ENCODE peak calls at places on chromosomes 3 and 15, in eight cellular contexts. One of them, this sample, is unnamed.

GRCh38 chr3:159727506-159727905 is 261.1 kb upstream of the IL12A start:
- DNase-seq in suprapubic skin: no peak
- DNase-seq in HCT116: no peak
- DNase-seq in neural progenitor cell: no peak
- DNase-seq in neural crest cell: no peak
- DNase-seq in BE2C: no peak
- DNase-seq in PC-3: peak
- DNase-seq in lower lobe of right lung: no peak
- DNase-seq in this sample: no peak

GRCh38 chr3:126971891-126972351 is 11.0 kb upstream of the PLXNA1 start:
- DNase-seq in suprapubic skin: no peak
- DNase-seq in HCT116: no peak
- DNase-seq in neural progenitor cell: peak
- DNase-seq in neural crest cell: peak
- DNase-seq in BE2C: peak
- DNase-seq in PC-3: no peak
- DNase-seq in lower lobe of right lung: peak
- DNase-seq in this sample: no peak

GRCh38 chr3:138933981-138934691 is 12.8 kb downstream of the FOXL2 start:
- DNase-seq in suprapubic skin: no peak
- DNase-seq in HCT116: no peak
- DNase-seq in neural progenitor cell: no peak
- DNase-seq in neural crest cell: no peak
- DNase-seq in BE2C: no peak
- DNase-seq in PC-3: no peak
- DNase-seq in lower lobe of right lung: no peak
- DNase-seq in this sample: no peak

GRCh38 chr15:55721554-55722185 is 21.3 kb downstream of the PRTG start:
- DNase-seq in suprapubic skin: no peak
- DNase-seq in HCT116: no peak
- DNase-seq in neural progenitor cell: no peak
- DNase-seq in neural crest cell: no peak
- DNase-seq in BE2C: no peak
- DNase-seq in PC-3: no peak
- DNase-seq in lower lobe of right lung: no peak
- DNase-seq in this sample: no peak

GRCh38 chr15:97875025-97875512 is 85.4 kb upstream of the ARRDC4 start:
- DNase-seq in suprapubic skin: no peak
- DNase-seq in HCT116: no peak
- DNase-seq in neural progenitor cell: no peak
- DNase-seq in neural crest cell: no peak
- DNase-seq in BE2C: no peak
- DNase-seq in PC-3: no peak
- DNase-seq in lower lobe of right lung: no peak
- DNase-seq in this sample: no peak

GRCh38 chr15:52185151-52185561 is 6.0 kb downstream of the GNB5 start:
- DNase-seq in suprapubic skin: no peak
- DNase-seq in HCT116: no peak
- DNase-seq in neural progenitor cell: no peak
- DNase-seq in neural crest cell: no peak
- DNase-seq in BE2C: no peak
- DNase-seq in PC-3: no peak
- DNase-seq in lower lobe of right lung: no peak
- DNase-seq in this sample: no peak

GRCh38 chr3:179068779-179069530 is 2.7 kb downstream of the ZMAT3 start:
- DNase-seq in suprapubic skin: no peak
- DNase-seq in HCT116: no peak
- DNase-seq in neural progenitor cell: peak
- DNase-seq in neural crest cell: no peak
- DNase-seq in BE2C: peak
- DNase-seq in PC-3: peak
- DNase-seq in lower lobe of right lung: no peak
- DNase-seq in this sample: peak

GRCh38 chr3:186930143-186930638 is at the start of gene ST6GAL1:
- DNase-seq in suprapubic skin: no peak
- DNase-seq in HCT116: peak
- DNase-seq in neural progenitor cell: peak
- DNase-seq in neural crest cell: peak
- DNase-seq in BE2C: peak
- DNase-seq in PC-3: peak
- DNase-seq in lower lobe of right lung: peak
- DNase-seq in this sample: peak

GRCh38 chr3:89107461-89108035 is at the start of gene EPHA3:
- DNase-seq in suprapubic skin: peak
- DNase-seq in HCT116: no peak
- DNase-seq in neural progenitor cell: peak
- DNase-seq in neural crest cell: peak
- DNase-seq in BE2C: peak
- DNase-seq in PC-3: no peak
- DNase-seq in lower lobe of right lung: peak
- DNase-seq in this sample: peak

GRCh38 chr3:114827495-114827894 is 319.6 kb downstream of the ZBTB20 start:
- DNase-seq in suprapubic skin: no peak
- DNase-seq in HCT116: peak
- DNase-seq in neural progenitor cell: peak
- DNase-seq in neural crest cell: peak
- DNase-seq in BE2C: peak
- DNase-seq in PC-3: peak
- DNase-seq in lower lobe of right lung: no peak
- DNase-seq in this sample: peak

GRCh38 chr3:189563841-189564563 is 67.2 kb upstream of the TP63 start:
- DNase-seq in suprapubic skin: no peak
- DNase-seq in HCT116: no peak
- DNase-seq in neural progenitor cell: no peak
- DNase-seq in neural crest cell: no peak
- DNase-seq in BE2C: no peak
- DNase-seq in PC-3: peak
- DNase-seq in lower lobe of right lung: no peak
- DNase-seq in this sample: peak
- TF ChIP-seq CTCF in suprapubic skin: no peak
- TF ChIP-seq CTCF in HCT116: no peak
- TF ChIP-seq CTCF in neural progenitor cell: no peak
- TF ChIP-seq CTCF in neural crest cell: no peak
- TF ChIP-seq CTCF in BE2C: no peak
- TF ChIP-seq CTCF in PC-3: no peak
- TF ChIP-seq CTCF in lower lobe of right lung: no peak
- TF ChIP-seq CTCF in this sample: no peak

GRCh38 chr3:128784228-128784627 is 58.2 kb downstream of the RAB7A start:
- DNase-seq in suprapubic skin: no peak
- DNase-seq in HCT116: no peak
- DNase-seq in neural progenitor cell: peak
- DNase-seq in neural crest cell: peak
- DNase-seq in BE2C: peak
- DNase-seq in PC-3: no peak
- DNase-seq in lower lobe of right lung: no peak
- DNase-seq in this sample: no peak

GRCh38 chr3:128784843-128785242 is 58.9 kb downstream of the RAB7A start:
- DNase-seq in suprapubic skin: no peak
- DNase-seq in HCT116: no peak
- DNase-seq in neural progenitor cell: no peak
- DNase-seq in neural crest cell: no peak
- DNase-seq in BE2C: no peak
- DNase-seq in PC-3: no peak
- DNase-seq in lower lobe of right lung: no peak
- DNase-seq in this sample: no peak

GRCh38 chr3:128788268-128788869 is 62.4 kb downstream of the RAB7A start:
- DNase-seq in suprapubic skin: no peak
- DNase-seq in HCT116: no peak
- DNase-seq in neural progenitor cell: no peak
- DNase-seq in neural crest cell: no peak
- DNase-seq in BE2C: no peak
- DNase-seq in PC-3: no peak
- DNase-seq in lower lobe of right lung: no peak
- DNase-seq in this sample: no peak

GRCh38 chr3:128786434-128787020 is 60.5 kb downstream of the RAB7A start:
- DNase-seq in suprapubic skin: no peak
- DNase-seq in HCT116: no peak
- DNase-seq in neural progenitor cell: no peak
- DNase-seq in neural crest cell: no peak
- DNase-seq in BE2C: no peak
- DNase-seq in PC-3: no peak
- DNase-seq in lower lobe of right lung: no peak
- DNase-seq in this sample: no peak

DNA sequence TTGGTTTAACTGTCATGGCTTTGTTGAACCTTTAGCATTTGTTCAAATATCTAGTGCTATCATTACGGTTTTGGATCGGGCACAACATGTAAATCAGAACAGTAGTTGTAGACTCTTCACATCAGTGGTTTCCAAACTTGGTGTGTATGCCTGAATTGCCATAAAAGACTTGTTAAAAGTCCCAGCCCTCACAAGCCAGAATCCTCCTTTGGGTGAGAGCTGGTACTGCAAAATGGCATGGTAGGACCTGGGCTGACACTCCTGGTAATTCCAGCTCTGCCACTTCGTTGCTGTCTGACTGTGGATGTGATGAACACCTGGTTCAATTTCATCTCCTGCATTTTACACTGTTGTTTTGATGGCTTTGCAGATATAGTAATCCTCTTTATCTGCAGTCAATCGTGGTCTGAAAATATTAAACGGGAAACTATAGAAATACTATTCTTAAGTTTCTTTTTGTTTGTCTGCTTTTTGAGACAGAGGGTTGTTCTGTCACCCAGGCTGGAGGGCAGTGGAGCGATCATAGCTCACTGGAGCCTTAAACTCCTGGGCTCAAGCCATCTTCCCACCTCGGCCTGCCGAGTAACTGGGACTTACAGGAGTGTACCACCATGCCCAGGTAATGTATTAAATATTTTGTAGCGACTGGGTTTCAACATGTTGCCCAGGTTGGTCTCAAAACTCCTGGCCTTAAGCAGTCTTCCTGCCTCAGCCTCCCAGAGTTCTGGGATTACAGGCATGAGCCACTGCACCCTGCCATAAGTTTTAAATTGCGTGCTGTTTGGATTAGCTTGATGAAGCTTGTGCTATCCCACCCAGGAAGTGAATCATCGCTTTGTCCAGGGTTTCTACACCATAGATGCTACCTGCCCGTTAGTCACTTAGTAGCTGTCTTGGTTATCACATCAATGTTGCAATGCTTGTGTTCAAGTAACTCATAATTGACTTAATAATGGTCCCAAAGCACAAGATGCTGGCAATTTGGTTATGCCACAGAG is 61.6 kb downstream of the RAB7A start:
- DNase-seq in suprapubic skin: no peak
- DNase-seq in HCT116: peak
- DNase-seq in neural progenitor cell: peak
- DNase-seq in neural crest cell: peak
- DNase-seq in BE2C: peak
- DNase-seq in PC-3: peak
- DNase-seq in lower lobe of right lung: no peak
- DNase-seq in this sample: no peak
- TF ChIP-seq CTCF in suprapubic skin: peak
- TF ChIP-seq CTCF in HCT116: peak
- TF ChIP-seq CTCF in neural progenitor cell: peak
- TF ChIP-seq CTCF in neural crest cell: peak
- TF ChIP-seq CTCF in BE2C: peak
- TF ChIP-seq CTCF in PC-3: peak
- TF ChIP-seq CTCF in lower lobe of right lung: peak
- TF ChIP-seq CTCF in this sample: peak

GRCh38 chr3:182902236-182902635 is 78.1 kb downstream of the DCUN1D1 start:
- DNase-seq in suprapubic skin: no peak
- DNase-seq in HCT116: no peak
- DNase-seq in neural progenitor cell: no peak
- DNase-seq in neural crest cell: no peak
- DNase-seq in BE2C: no peak
- DNase-seq in PC-3: no peak
- DNase-seq in lower lobe of right lung: no peak
- DNase-seq in this sample: no peak

GRCh38 chr3:182908471-182908870 is 71.9 kb downstream of the DCUN1D1 start:
- DNase-seq in suprapubic skin: no peak
- DNase-seq in HCT116: no peak
- DNase-seq in neural progenitor cell: no peak
- DNase-seq in neural crest cell: no peak
- DNase-seq in BE2C: no peak
- DNase-seq in PC-3: no peak
- DNase-seq in lower lobe of right lung: no peak
- DNase-seq in this sample: no peak

GRCh38 chr3:182905623-182906022 is 74.7 kb downstream of the DCUN1D1 start:
- DNase-seq in suprapubic skin: no peak
- DNase-seq in HCT116: no peak
- DNase-seq in neural progenitor cell: no peak
- DNase-seq in neural crest cell: no peak
- DNase-seq in BE2C: no peak
- DNase-seq in PC-3: no peak
- DNase-seq in lower lobe of right lung: no peak
- DNase-seq in this sample: no peak

GRCh38 chr3:182906036-182906435 is 74.3 kb downstream of the DCUN1D1 start:
- DNase-seq in suprapubic skin: no peak
- DNase-seq in HCT116: no peak
- DNase-seq in neural progenitor cell: no peak
- DNase-seq in neural crest cell: no peak
- DNase-seq in BE2C: no peak
- DNase-seq in PC-3: no peak
- DNase-seq in lower lobe of right lung: no peak
- DNase-seq in this sample: no peak

GRCh38 chr3:182904164-182904563 is 76.2 kb downstream of the DCUN1D1 start:
- DNase-seq in suprapubic skin: no peak
- DNase-seq in HCT116: no peak
- DNase-seq in neural progenitor cell: no peak
- DNase-seq in neural crest cell: no peak
- DNase-seq in BE2C: no peak
- DNase-seq in PC-3: no peak
- DNase-seq in lower lobe of right lung: no peak
- DNase-seq in this sample: no peak
- TF ChIP-seq CTCF in suprapubic skin: no peak
- TF ChIP-seq CTCF in HCT116: peak
- TF ChIP-seq CTCF in neural progenitor cell: peak
- TF ChIP-seq CTCF in neural crest cell: peak
- TF ChIP-seq CTCF in BE2C: peak
- TF ChIP-seq CTCF in PC-3: peak
- TF ChIP-seq CTCF in lower lobe of right lung: no peak
- TF ChIP-seq CTCF in this sample: no peak

GRCh38 chr15:78364233-78364632 is 24.1 kb downstream of the CRABP1 start:
- DNase-seq in suprapubic skin: no peak
- DNase-seq in HCT116: no peak
- DNase-seq in neural progenitor cell: no peak
- DNase-seq in neural crest cell: no peak
- DNase-seq in BE2C: peak
- DNase-seq in PC-3: no peak
- DNase-seq in lower lobe of right lung: peak
- DNase-seq in this sample: no peak

GRCh38 chr15:78362716-78363426 is 22.7 kb downstream of the CRABP1 start:
- DNase-seq in suprapubic skin: no peak
- DNase-seq in HCT116: no peak
- DNase-seq in neural progenitor cell: no peak
- DNase-seq in neural crest cell: no peak
- DNase-seq in BE2C: no peak
- DNase-seq in PC-3: no peak
- DNase-seq in lower lobe of right lung: no peak
- DNase-seq in this sample: no peak

GRCh38 chr15:78360958-78361714 is 21.0 kb downstream of the CRABP1 start:
- DNase-seq in suprapubic skin: no peak
- DNase-seq in HCT116: no peak
- DNase-seq in neural progenitor cell: no peak
- DNase-seq in neural crest cell: no peak
- DNase-seq in BE2C: no peak
- DNase-seq in PC-3: no peak
- DNase-seq in lower lobe of right lung: no peak
- DNase-seq in this sample: no peak

GRCh38 chr15:78360426-78360825 is 20.3 kb downstream of the CRABP1 start:
- DNase-seq in suprapubic skin: no peak
- DNase-seq in HCT116: no peak
- DNase-seq in neural progenitor cell: peak
- DNase-seq in neural crest cell: no peak
- DNase-seq in BE2C: peak
- DNase-seq in PC-3: no peak
- DNase-seq in lower lobe of right lung: no peak
- DNase-seq in this sample: no peak

GRCh38 chr15:78361956-78362506 is 21.9 kb downstream of the CRABP1 start:
- DNase-seq in suprapubic skin: no peak
- DNase-seq in HCT116: no peak
- DNase-seq in neural progenitor cell: no peak
- DNase-seq in neural crest cell: no peak
- DNase-seq in BE2C: no peak
- DNase-seq in PC-3: no peak
- DNase-seq in lower lobe of right lung: no peak
- DNase-seq in this sample: no peak
- TF ChIP-seq CTCF in suprapubic skin: no peak
- TF ChIP-seq CTCF in HCT116: no peak
- TF ChIP-seq CTCF in neural progenitor cell: no peak
- TF ChIP-seq CTCF in neural crest cell: no peak
- TF ChIP-seq CTCF in BE2C: no peak
- TF ChIP-seq CTCF in PC-3: no peak
- TF ChIP-seq CTCF in lower lobe of right lung: no peak
- TF ChIP-seq CTCF in this sample: no peak